ENCODE peak calls at places on chromosomes 13 and 19, in ten cellular contexts. One of them, this sample, is unnamed.

GRCh38 chr19:47239610-47240296 is 8.8 kb upstream of the BBC3 start:
- DNase-seq in kidney: peak
- DNase-seq in Caco-2: no peak
- DNase-seq in OCI-M1: no peak
- DNase-seq in Calu3: peak
- DNase-seq in NCI-H1930: peak
- DNase-seq in neural progenitor cell: peak
- DNase-seq in stomach: peak
- DNase-seq in mesenteric fat pad: no peak
- DNase-seq in stimulated activated CD4-positive, alpha-beta T cell treated with anti-CD3 and anti-CD28 coated beads, Interleukin-4, amount 100 ng/mL, for 1 hour: peak
- DNase-seq in this sample: peak

GRCh38 chr13:85166891-85167290 is 632.3 kb downstream of the SLITRK6 start:
- DNase-seq in Caco-2: no peak
- DNase-seq in kidney: no peak
- DNase-seq in neural progenitor cell: no peak
- DNase-seq in Calu3: no peak
- DNase-seq in mesenteric fat pad: no peak
- DNase-seq in OCI-M1: no peak
- DNase-seq in stimulated activated CD4-positive, alpha-beta T cell treated with anti-CD3 and anti-CD28 coated beads, Interleukin-4, amount 100 ng/mL, for 1 hour: no peak
- DNase-seq in NCI-H1930: no peak
- DNase-seq in stomach: no peak
- DNase-seq in this sample: no peak

GRCh38 chr13:98478134-98479129 is 98.5 kb downstream of the STK24 start:
- DNase-seq in stomach: no peak
- DNase-seq in NCI-H1930: no peak
- DNase-seq in neural progenitor cell: peak
- DNase-seq in kidney: no peak
- DNase-seq in mesenteric fat pad: no peak
- DNase-seq in Caco-2: no peak
- DNase-seq in stimulated activated CD4-positive, alpha-beta T cell treated with anti-CD3 and anti-CD28 coated beads, Interleukin-4, amount 100 ng/mL, for 1 hour: no peak
- DNase-seq in Calu3: no peak
- DNase-seq in OCI-M1: no peak
- DNase-seq in this sample: no peak

GRCh38 chr19:45175663-45176345 is 2.2 kb downstream of the TRAPPC6A start:
- DNase-seq in mesenteric fat pad: no peak
- DNase-seq in Caco-2: no peak
- DNase-seq in NCI-H1930: no peak
- DNase-seq in kidney: no peak
- DNase-seq in Calu3: no peak
- DNase-seq in OCI-M1: no peak
- DNase-seq in stomach: no peak
- DNase-seq in neural progenitor cell: no peak
- DNase-seq in stimulated activated CD4-positive, alpha-beta T cell treated with anti-CD3 and anti-CD28 coated beads, Interleukin-4, amount 100 ng/mL, for 1 hour: no peak
- DNase-seq in this sample: no peak

GRCh38 chr19:12821761-12822160 is 12.6 kb downstream of the RTBDN start:
- DNase-seq in stimulated activated CD4-positive, alpha-beta T cell treated with anti-CD3 and anti-CD28 coated beads, Interleukin-4, amount 100 ng/mL, for 1 hour: no peak
- DNase-seq in mesenteric fat pad: no peak
- DNase-seq in OCI-M1: no peak
- DNase-seq in Calu3: no peak
- DNase-seq in neural progenitor cell: no peak
- DNase-seq in stomach: no peak
- DNase-seq in Caco-2: no peak
- DNase-seq in kidney: no peak
- DNase-seq in NCI-H1930: no peak
- DNase-seq in this sample: peak

GRCh38 chr13:29991343-29991742 is 140.9 kb upstream of the UBL3 start:
- DNase-seq in NCI-H1930: no peak
- DNase-seq in Calu3: no peak
- DNase-seq in mesenteric fat pad: no peak
- DNase-seq in stomach: no peak
- DNase-seq in neural progenitor cell: no peak
- DNase-seq in kidney: no peak
- DNase-seq in Caco-2: no peak
- DNase-seq in OCI-M1: no peak
- DNase-seq in stimulated activated CD4-positive, alpha-beta T cell treated with anti-CD3 and anti-CD28 coated beads, Interleukin-4, amount 100 ng/mL, for 1 hour: no peak
- DNase-seq in this sample: no peak

GRCh38 chr19:19464339-19465098 is 50.8 kb downstream of the TSSK6 start:
- DNase-seq in neural progenitor cell: peak
- DNase-seq in Caco-2: peak
- DNase-seq in NCI-H1930: no peak
- DNase-seq in mesenteric fat pad: no peak
- DNase-seq in stomach: peak
- DNase-seq in OCI-M1: no peak
- DNase-seq in stimulated activated CD4-positive, alpha-beta T cell treated with anti-CD3 and anti-CD28 coated beads, Interleukin-4, amount 100 ng/mL, for 1 hour: no peak
- DNase-seq in kidney: peak
- DNase-seq in Calu3: no peak
- DNase-seq in this sample: peak

GRCh38 chr19:12365094-12365371 is 450 bp downstream of the ZNF442 start:
- DNase-seq in neural progenitor cell: no peak
- DNase-seq in kidney: no peak
- DNase-seq in NCI-H1930: no peak
- DNase-seq in Calu3: no peak
- DNase-seq in OCI-M1: peak
- DNase-seq in stomach: peak
- DNase-seq in Caco-2: no peak
- DNase-seq in mesenteric fat pad: no peak
- DNase-seq in stimulated activated CD4-positive, alpha-beta T cell treated with anti-CD3 and anti-CD28 coated beads, Interleukin-4, amount 100 ng/mL, for 1 hour: no peak
- DNase-seq in this sample: peak

GRCh38 chr19:47699360-47699917 is 13.8 kb upstream of the EHD2 start:
- DNase-seq in neural progenitor cell: peak
- DNase-seq in OCI-M1: peak
- DNase-seq in Calu3: peak
- DNase-seq in mesenteric fat pad: no peak
- DNase-seq in kidney: no peak
- DNase-seq in stomach: peak
- DNase-seq in stimulated activated CD4-positive, alpha-beta T cell treated with anti-CD3 and anti-CD28 coated beads, Interleukin-4, amount 100 ng/mL, for 1 hour: peak
- DNase-seq in Caco-2: peak
- DNase-seq in NCI-H1930: no peak
- DNase-seq in this sample: peak

GRCh38 chr19:2567580-2567979 is 91.7 kb downstream of the GADD45B start:
- DNase-seq in OCI-M1: no peak
- DNase-seq in kidney: peak
- DNase-seq in stomach: no peak
- DNase-seq in neural progenitor cell: no peak
- DNase-seq in mesenteric fat pad: no peak
- DNase-seq in Caco-2: no peak
- DNase-seq in stimulated activated CD4-positive, alpha-beta T cell treated with anti-CD3 and anti-CD28 coated beads, Interleukin-4, amount 100 ng/mL, for 1 hour: no peak
- DNase-seq in NCI-H1930: no peak
- DNase-seq in Calu3: no peak
- DNase-seq in this sample: peak

GRCh38 chr19:8531470-8531869 is 17.5 kb upstream of the ZNF414 start:
- DNase-seq in stimulated activated CD4-positive, alpha-beta T cell treated with anti-CD3 and anti-CD28 coated beads, Interleukin-4, amount 100 ng/mL, for 1 hour: no peak
- DNase-seq in NCI-H1930: no peak
- DNase-seq in stomach: no peak
- DNase-seq in mesenteric fat pad: no peak
- DNase-seq in neural progenitor cell: no peak
- DNase-seq in kidney: no peak
- DNase-seq in Calu3: no peak
- DNase-seq in OCI-M1: no peak
- DNase-seq in Caco-2: no peak
- DNase-seq in this sample: no peak

GRCh38 chr19:12723643-12724426 is at the start of gene TNPO2:
- DNase-seq in neural progenitor cell: peak
- DNase-seq in mesenteric fat pad: no peak
- DNase-seq in NCI-H1930: peak
- DNase-seq in Calu3: peak
- DNase-seq in Caco-2: peak
- DNase-seq in OCI-M1: peak
- DNase-seq in stomach: peak
- DNase-seq in stimulated activated CD4-positive, alpha-beta T cell treated with anti-CD3 and anti-CD28 coated beads, Interleukin-4, amount 100 ng/mL, for 1 hour: peak
- DNase-seq in kidney: peak
- DNase-seq in this sample: peak

GRCh38 chr13:110269509-110270185 is 37.3 kb downstream of the COL4A1 start:
- DNase-seq in Caco-2: no peak
- DNase-seq in Calu3: no peak
- DNase-seq in neural progenitor cell: no peak
- DNase-seq in OCI-M1: no peak
- DNase-seq in stimulated activated CD4-positive, alpha-beta T cell treated with anti-CD3 and anti-CD28 coated beads, Interleukin-4, amount 100 ng/mL, for 1 hour: no peak
- DNase-seq in kidney: no peak
- DNase-seq in NCI-H1930: no peak
- DNase-seq in mesenteric fat pad: no peak
- DNase-seq in stomach: no peak
- DNase-seq in this sample: no peak

GRCh38 chr13:51804295-51805172 is 571 bp upstream of the DHRS12 start:
- DNase-seq in kidney: no peak
- DNase-seq in mesenteric fat pad: no peak
- DNase-seq in Caco-2: no peak
- DNase-seq in neural progenitor cell: no peak
- DNase-seq in stimulated activated CD4-positive, alpha-beta T cell treated with anti-CD3 and anti-CD28 coated beads, Interleukin-4, amount 100 ng/mL, for 1 hour: peak
- DNase-seq in Calu3: no peak
- DNase-seq in stomach: peak
- DNase-seq in OCI-M1: no peak
- DNase-seq in NCI-H1930: no peak
- DNase-seq in this sample: peak

GRCh38 chr13:36298535-36299068 is 988 bp upstream of the CCDC169 start:
- DNase-seq in kidney: no peak
- DNase-seq in neural progenitor cell: peak
- DNase-seq in stomach: no peak
- DNase-seq in Caco-2: no peak
- DNase-seq in mesenteric fat pad: no peak
- DNase-seq in Calu3: no peak
- DNase-seq in OCI-M1: no peak
- DNase-seq in NCI-H1930: no peak
- DNase-seq in stimulated activated CD4-positive, alpha-beta T cell treated with anti-CD3 and anti-CD28 coated beads, Interleukin-4, amount 100 ng/mL, for 1 hour: no peak
- DNase-seq in this sample: no peak

GRCh38 chr13:23074054-23074805 is 106.5 kb upstream of the SGCG start:
- DNase-seq in kidney: no peak
- DNase-seq in neural progenitor cell: no peak
- DNase-seq in Calu3: no peak
- DNase-seq in mesenteric fat pad: no peak
- DNase-seq in stomach: no peak
- DNase-seq in Caco-2: no peak
- DNase-seq in stimulated activated CD4-positive, alpha-beta T cell treated with anti-CD3 and anti-CD28 coated beads, Interleukin-4, amount 100 ng/mL, for 1 hour: no peak
- DNase-seq in NCI-H1930: no peak
- DNase-seq in OCI-M1: no peak
- DNase-seq in this sample: peak

GRCh38 chr19:41617941-41618730 is 8.7 kb downstream of the CEACAM4 start:
- DNase-seq in neural progenitor cell: no peak
- DNase-seq in mesenteric fat pad: no peak
- DNase-seq in NCI-H1930: no peak
- DNase-seq in kidney: no peak
- DNase-seq in stomach: no peak
- DNase-seq in Calu3: no peak
- DNase-seq in stimulated activated CD4-positive, alpha-beta T cell treated with anti-CD3 and anti-CD28 coated beads, Interleukin-4, amount 100 ng/mL, for 1 hour: no peak
- DNase-seq in OCI-M1: no peak
- DNase-seq in Caco-2: no peak
- DNase-seq in this sample: no peak

GRCh38 chr19:33840783-33841182 is 44.1 kb downstream of the KCTD15 start:
- DNase-seq in Calu3: no peak
- DNase-seq in neural progenitor cell: no peak
- DNase-seq in stomach: no peak
- DNase-seq in Caco-2: no peak
- DNase-seq in kidney: no peak
- DNase-seq in mesenteric fat pad: no peak
- DNase-seq in NCI-H1930: no peak
- DNase-seq in OCI-M1: peak
- DNase-seq in stimulated activated CD4-positive, alpha-beta T cell treated with anti-CD3 and anti-CD28 coated beads, Interleukin-4, amount 100 ng/mL, for 1 hour: no peak
- DNase-seq in this sample: no peak

GRCh38 chr13:114204894-114205293 is 25.8 kb downstream of the CFAP97D2 start:
- DNase-seq in neural progenitor cell: no peak
- DNase-seq in stimulated activated CD4-positive, alpha-beta T cell treated with anti-CD3 and anti-CD28 coated beads, Interleukin-4, amount 100 ng/mL, for 1 hour: no peak
- DNase-seq in kidney: no peak
- DNase-seq in stomach: no peak
- DNase-seq in mesenteric fat pad: no peak
- DNase-seq in NCI-H1930: no peak
- DNase-seq in Caco-2: no peak
- DNase-seq in OCI-M1: no peak
- DNase-seq in Calu3: no peak
- DNase-seq in this sample: no peak

GRCh38 chr13:47397739-47398138 is 500.9 kb upstream of the HTR2A start:
- DNase-seq in Calu3: peak
- DNase-seq in neural progenitor cell: no peak
- DNase-seq in NCI-H1930: no peak
- DNase-seq in Caco-2: peak
- DNase-seq in stimulated activated CD4-positive, alpha-beta T cell treated with anti-CD3 and anti-CD28 coated beads, Interleukin-4, amount 100 ng/mL, for 1 hour: no peak
- DNase-seq in mesenteric fat pad: no peak
- DNase-seq in kidney: no peak
- DNase-seq in OCI-M1: peak
- DNase-seq in stomach: no peak
- DNase-seq in this sample: peak

GRCh38 chr13:90016688-90017087 is 1330.8 kb upstream of the MIR17HG start:
- DNase-seq in mesenteric fat pad: no peak
- DNase-seq in neural progenitor cell: no peak
- DNase-seq in kidney: no peak
- DNase-seq in Calu3: no peak
- DNase-seq in stimulated activated CD4-positive, alpha-beta T cell treated with anti-CD3 and anti-CD28 coated beads, Interleukin-4, amount 100 ng/mL, for 1 hour: no peak
- DNase-seq in OCI-M1: no peak
- DNase-seq in stomach: no peak
- DNase-seq in Caco-2: no peak
- DNase-seq in NCI-H1930: no peak
- DNase-seq in this sample: no peak

GRCh38 chr13:30874111-30874510 is 32.0 kb upstream of the MEDAG start:
- DNase-seq in Caco-2: no peak
- DNase-seq in stimulated activated CD4-positive, alpha-beta T cell treated with anti-CD3 and anti-CD28 coated beads, Interleukin-4, amount 100 ng/mL, for 1 hour: no peak
- DNase-seq in Calu3: no peak
- DNase-seq in OCI-M1: no peak
- DNase-seq in mesenteric fat pad: no peak
- DNase-seq in kidney: no peak
- DNase-seq in neural progenitor cell: no peak
- DNase-seq in NCI-H1930: no peak
- DNase-seq in stomach: no peak
- DNase-seq in this sample: no peak

GRCh38 chr19:44990966-44991365 is 10.3 kb upstream of the RELB start:
- DNase-seq in Caco-2: no peak
- DNase-seq in kidney: no peak
- DNase-seq in OCI-M1: no peak
- DNase-seq in NCI-H1930: no peak
- DNase-seq in stomach: no peak
- DNase-seq in neural progenitor cell: no peak
- DNase-seq in Calu3: no peak
- DNase-seq in stimulated activated CD4-positive, alpha-beta T cell treated with anti-CD3 and anti-CD28 coated beads, Interleukin-4, amount 100 ng/mL, for 1 hour: no peak
- DNase-seq in mesenteric fat pad: no peak
- DNase-seq in this sample: no peak